ENCODE peak calls at places on chromosomes 12 and 14, in nine cellular contexts. One of them, this sample, is unnamed.

GRCh38 chr14:64266206-64266605 is 28.0 kb downstream of the ESR2 start:
- DNase-seq in GM23338: no peak
- DNase-seq in HCT116: no peak
- DNase-seq in suprapubic skin: no peak
- DNase-seq in HL-60: no peak
- DNase-seq in stomach: no peak
- DNase-seq in HepG2: no peak
- DNase-seq in endothelial cell of umbilical vein: peak; percentile 10
- DNase-seq in upper lobe of left lung: no peak
- DNase-seq in this sample: no peak

GRCh38 chr14:21868442-21869046 is 194.9 kb upstream of the OR4E1 start:
- DNase-seq in GM23338: peak; percentile 88
- DNase-seq in HCT116: peak; percentile 48
- DNase-seq in suprapubic skin: no peak
- DNase-seq in HL-60: no peak
- DNase-seq in stomach: peak; percentile 73
- DNase-seq in HepG2: peak; percentile 68
- DNase-seq in endothelial cell of umbilical vein: peak; percentile 90
- DNase-seq in upper lobe of left lung: no peak
- DNase-seq in this sample: peak; percentile 26

GRCh38 chr12:128056299-128056885 is 210.6 kb upstream of the TMEM132C start:
- DNase-seq in GM23338: peak; percentile 15
- DNase-seq in HCT116: no peak
- DNase-seq in suprapubic skin: peak; percentile 43
- DNase-seq in HL-60: no peak
- DNase-seq in stomach: no peak
- DNase-seq in HepG2: no peak
- DNase-seq in endothelial cell of umbilical vein: no peak
- DNase-seq in upper lobe of left lung: no peak
- DNase-seq in this sample: no peak

GRCh38 chr14:90820958-90821357 is 4.7 kb upstream of the TTC7B start:
- DNase-seq in GM23338: no peak
- DNase-seq in HCT116: no peak
- DNase-seq in suprapubic skin: no peak
- DNase-seq in HL-60: peak; percentile 21
- DNase-seq in stomach: peak; percentile 43
- DNase-seq in HepG2: no peak
- DNase-seq in endothelial cell of umbilical vein: no peak
- DNase-seq in upper lobe of left lung: peak; percentile 84
- DNase-seq in this sample: no peak

GRCh38 chr12:8828514-8829127 is 6.2 kb downstream of the A2ML1 start:
- DNase-seq in GM23338: no peak
- DNase-seq in HCT116: no peak
- DNase-seq in suprapubic skin: no peak
- DNase-seq in HL-60: no peak
- DNase-seq in stomach: no peak
- DNase-seq in HepG2: no peak
- DNase-seq in endothelial cell of umbilical vein: no peak
- DNase-seq in upper lobe of left lung: no peak
- DNase-seq in this sample: no peak

GRCh38 chr14:85572845-85573244 is 42.9 kb downstream of the FLRT2 start:
- DNase-seq in GM23338: no peak
- DNase-seq in HCT116: no peak
- DNase-seq in suprapubic skin: no peak
- DNase-seq in HL-60: no peak
- DNase-seq in stomach: no peak
- DNase-seq in HepG2: no peak
- DNase-seq in endothelial cell of umbilical vein: peak; percentile 70
- DNase-seq in upper lobe of left lung: no peak
- DNase-seq in this sample: no peak

GRCh38 chr12:70637286-70637685 is at the start of gene PTPRB:
- DNase-seq in GM23338: no peak
- DNase-seq in HCT116: no peak
- DNase-seq in suprapubic skin: no peak
- DNase-seq in HL-60: no peak
- DNase-seq in stomach: no peak
- DNase-seq in HepG2: no peak
- DNase-seq in endothelial cell of umbilical vein: peak; percentile 85
- DNase-seq in upper lobe of left lung: no peak
- DNase-seq in this sample: no peak

GRCh38 chr14:88363624-88364023 is 21.8 kb upstream of the SPATA7 start:
- DNase-seq in GM23338: peak; percentile 2
- DNase-seq in HCT116: no peak
- DNase-seq in suprapubic skin: no peak
- DNase-seq in HL-60: no peak
- DNase-seq in stomach: no peak
- DNase-seq in HepG2: no peak
- DNase-seq in endothelial cell of umbilical vein: no peak
- DNase-seq in upper lobe of left lung: no peak
- DNase-seq in this sample: no peak

GRCh38 chr12:27347779-27348178 is 15.1 kb downstream of the BMAL2 start:
- DNase-seq in GM23338: no peak
- DNase-seq in HCT116: no peak
- DNase-seq in suprapubic skin: no peak
- DNase-seq in HL-60: no peak
- DNase-seq in stomach: no peak
- DNase-seq in HepG2: no peak
- DNase-seq in endothelial cell of umbilical vein: no peak
- DNase-seq in upper lobe of left lung: no peak
- DNase-seq in this sample: no peak

GRCh38 chr12:110245278-110245868 is 35.7 kb upstream of the ATP2A2 start:
- DNase-seq in GM23338: peak; percentile 73
- DNase-seq in HCT116: no peak
- DNase-seq in suprapubic skin: no peak
- DNase-seq in HL-60: no peak
- DNase-seq in stomach: peak; percentile 72
- DNase-seq in HepG2: peak; percentile 29
- DNase-seq in endothelial cell of umbilical vein: peak; percentile 20
- DNase-seq in upper lobe of left lung: no peak
- DNase-seq in this sample: no peak

GRCh38 chr12:2667716-2668440 is 126.9 kb upstream of the FKBP4 start:
- DNase-seq in GM23338: no peak
- DNase-seq in HCT116: no peak
- DNase-seq in suprapubic skin: peak; percentile 59
- DNase-seq in HL-60: no peak
- DNase-seq in stomach: no peak
- DNase-seq in HepG2: no peak
- DNase-seq in endothelial cell of umbilical vein: no peak
- DNase-seq in upper lobe of left lung: no peak
- DNase-seq in this sample: no peak

GRCh38 chr12:50192908-50193307 is 25.7 kb upstream of the CERS5 start:
- DNase-seq in GM23338: no peak
- DNase-seq in HCT116: no peak
- DNase-seq in suprapubic skin: no peak
- DNase-seq in HL-60: no peak
- DNase-seq in stomach: no peak
- DNase-seq in HepG2: no peak
- DNase-seq in endothelial cell of umbilical vein: peak; percentile 78
- DNase-seq in upper lobe of left lung: no peak
- DNase-seq in this sample: no peak

GRCh38 chr12:26031814-26032213 is 73.3 kb downstream of the RASSF8 start:
- DNase-seq in GM23338: no peak
- DNase-seq in HCT116: no peak
- DNase-seq in suprapubic skin: no peak
- DNase-seq in HL-60: no peak
- DNase-seq in stomach: no peak
- DNase-seq in HepG2: no peak
- DNase-seq in endothelial cell of umbilical vein: no peak
- DNase-seq in upper lobe of left lung: no peak
- DNase-seq in this sample: no peak

DNA sequence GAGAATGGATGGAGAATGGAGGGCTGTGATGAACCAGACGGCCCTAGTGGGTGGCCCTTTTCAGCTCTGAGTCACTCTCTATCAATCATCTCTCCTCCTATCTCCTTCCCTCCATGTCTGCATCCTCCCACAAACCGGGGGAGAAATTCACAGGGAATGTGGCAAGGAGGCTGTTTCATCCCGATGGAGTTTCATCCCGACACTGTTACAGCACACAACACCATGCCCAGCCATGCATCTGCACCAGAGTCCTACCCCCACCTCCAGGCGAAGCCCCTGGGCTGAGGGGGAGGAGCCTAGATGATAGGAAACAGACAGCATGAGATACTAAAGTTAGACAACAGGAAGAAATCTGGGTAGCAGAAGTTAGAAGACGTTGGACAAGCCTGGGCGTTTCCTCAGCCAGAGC is 20.8 kb downstream of the SLC8B1 start:
- DNase-seq in GM23338: no peak
- DNase-seq in HCT116: no peak
- DNase-seq in suprapubic skin: no peak
- DNase-seq in HL-60: no peak
- DNase-seq in stomach: no peak
- DNase-seq in HepG2: no peak
- DNase-seq in endothelial cell of umbilical vein: no peak
- DNase-seq in upper lobe of left lung: no peak
- DNase-seq in this sample: no peak
- H3K27ac ChIP-seq in GM23338: no peak overlapping the region
- H3K27ac ChIP-seq in HCT116: no peak overlapping the region
- H3K27ac ChIP-seq in suprapubic skin: no peak overlapping the region
- H3K27ac ChIP-seq in HL-60: no peak overlapping the region
- H3K27ac ChIP-seq in stomach: no peak overlapping the region
- H3K27ac ChIP-seq in HepG2: no peak overlapping the region
- H3K27ac ChIP-seq in endothelial cell of umbilical vein: no peak overlapping the region
- H3K27ac ChIP-seq in upper lobe of left lung: no peak overlapping the region
- H3K27ac ChIP-seq in this sample: no peak overlapping the region

DNA sequence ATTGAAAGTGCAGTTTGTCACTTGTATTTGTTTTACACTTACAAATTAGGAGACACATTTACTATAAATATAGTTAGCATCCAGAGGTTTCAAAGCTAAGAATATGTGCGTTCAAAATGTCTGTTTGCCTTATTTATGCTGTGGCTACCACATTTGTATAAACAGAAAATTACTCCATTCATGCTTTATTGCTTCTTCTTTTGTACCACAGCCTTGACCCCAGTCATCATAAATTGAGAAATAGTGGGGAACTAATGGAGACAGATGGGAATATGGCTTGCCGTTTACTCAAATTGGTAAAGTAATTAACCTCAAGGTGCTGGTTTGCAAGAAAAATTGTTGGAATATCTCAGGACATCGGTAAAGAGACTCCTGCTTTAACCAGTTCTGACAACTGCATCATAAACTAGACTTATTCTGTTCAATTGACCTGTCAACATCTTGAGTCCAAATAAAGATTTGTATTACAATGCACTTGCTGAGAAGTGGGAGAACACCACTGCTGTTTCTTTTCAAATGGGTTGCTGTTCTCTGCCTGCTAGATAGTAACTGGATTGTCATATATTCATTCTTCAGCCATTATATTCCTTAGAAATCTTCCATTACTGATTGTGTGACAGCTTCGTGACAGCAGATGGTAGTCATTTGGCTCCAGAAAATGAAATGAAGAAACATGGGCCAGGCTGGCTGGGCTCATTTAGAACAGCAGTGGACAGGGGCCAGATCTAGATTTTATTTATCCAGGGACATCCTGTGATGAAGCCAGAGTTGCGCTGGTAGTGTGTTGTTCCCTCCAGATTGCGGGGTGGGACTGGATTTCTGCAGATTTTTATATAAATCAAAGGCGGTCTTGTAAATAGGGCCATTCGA is 354.4 kb downstream of the EGLN3 start:
- DNase-seq in GM23338: no peak
- DNase-seq in HCT116: no peak
- DNase-seq in suprapubic skin: no peak
- DNase-seq in HL-60: no peak
- DNase-seq in stomach: no peak
- DNase-seq in HepG2: no peak
- DNase-seq in endothelial cell of umbilical vein: peak; percentile 42
- DNase-seq in upper lobe of left lung: no peak
- DNase-seq in this sample: no peak
- TF ChIP-seq POLR2AphosphoS5 in GM23338: no peak
- TF ChIP-seq POLR2AphosphoS5 in HCT116: no peak
- TF ChIP-seq POLR2AphosphoS5 in suprapubic skin: no peak
- TF ChIP-seq POLR2AphosphoS5 in HL-60: no peak
- TF ChIP-seq POLR2AphosphoS5 in stomach: no peak
- TF ChIP-seq POLR2AphosphoS5 in HepG2: no peak
- TF ChIP-seq POLR2AphosphoS5 in endothelial cell of umbilical vein: no peak
- TF ChIP-seq POLR2AphosphoS5 in upper lobe of left lung: no peak
- TF ChIP-seq POLR2AphosphoS5 in this sample: no peak

DNA sequence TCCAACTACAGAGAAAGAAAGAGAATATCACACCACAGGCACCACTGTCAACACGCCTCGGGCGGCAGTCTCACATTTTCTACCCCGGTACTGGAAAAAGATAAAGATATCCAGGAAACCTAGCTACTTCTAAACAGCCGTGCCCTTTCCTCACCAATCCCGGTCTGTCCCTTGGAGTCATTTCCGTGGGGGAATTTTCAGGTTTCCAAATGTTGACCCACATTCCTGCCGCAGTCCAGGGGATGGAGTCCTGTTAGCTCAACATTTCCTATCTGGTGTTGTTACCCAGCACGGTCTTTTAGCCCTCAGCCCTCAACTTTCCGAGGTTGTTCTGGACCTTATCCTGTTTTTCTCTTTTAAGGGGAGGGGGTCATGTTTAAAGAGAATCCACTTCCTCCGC is 4.7 kb downstream of the SSH1 start:
- DNase-seq in GM23338: no peak
- DNase-seq in HCT116: no peak
- DNase-seq in suprapubic skin: peak; percentile 28
- DNase-seq in HL-60: no peak
- DNase-seq in stomach: no peak
- DNase-seq in HepG2: no peak
- DNase-seq in endothelial cell of umbilical vein: peak; percentile 99
- DNase-seq in upper lobe of left lung: no peak
- DNase-seq in this sample: no peak
- H3K27ac ChIP-seq in GM23338: peak overlapping the region; percentile 30
- H3K27ac ChIP-seq in HCT116: peak overlapping the region; percentile 92
- H3K27ac ChIP-seq in suprapubic skin: no peak overlapping the region
- H3K27ac ChIP-seq in HL-60: no peak overlapping the region
- H3K27ac ChIP-seq in stomach: peak overlapping the region; percentile 89
- H3K27ac ChIP-seq in HepG2: no peak overlapping the region
- H3K27ac ChIP-seq in endothelial cell of umbilical vein: peak overlapping the region; percentile 98
- H3K27ac ChIP-seq in upper lobe of left lung: peak overlapping the region; percentile 93
- H3K27ac ChIP-seq in this sample: no peak overlapping the region

GRCh38 chr12:131844656-131845055 is 16.5 kb downstream of the MMP17 start:
- DNase-seq in GM23338: no peak
- DNase-seq in HCT116: no peak
- DNase-seq in suprapubic skin: no peak
- DNase-seq in HL-60: no peak
- DNase-seq in stomach: no peak
- DNase-seq in HepG2: no peak
- DNase-seq in endothelial cell of umbilical vein: no peak
- DNase-seq in upper lobe of left lung: peak; percentile 72
- DNase-seq in this sample: no peak

GRCh38 chr12:131848753-131849152 is 20.6 kb downstream of the MMP17 start:
- DNase-seq in GM23338: no peak
- DNase-seq in HCT116: no peak
- DNase-seq in suprapubic skin: no peak
- DNase-seq in HL-60: no peak
- DNase-seq in stomach: no peak
- DNase-seq in HepG2: no peak
- DNase-seq in endothelial cell of umbilical vein: no peak
- DNase-seq in upper lobe of left lung: no peak
- DNase-seq in this sample: no peak

GRCh38 chr12:131845121-131845520 is 16.9 kb downstream of the MMP17 start:
- DNase-seq in GM23338: no peak
- DNase-seq in HCT116: no peak
- DNase-seq in suprapubic skin: no peak
- DNase-seq in HL-60: no peak
- DNase-seq in stomach: no peak
- DNase-seq in HepG2: no peak
- DNase-seq in endothelial cell of umbilical vein: no peak
- DNase-seq in upper lobe of left lung: peak; percentile 77
- DNase-seq in this sample: no peak

GRCh38 chr12:131849700-131850553 is 21.7 kb downstream of the MMP17 start:
- DNase-seq in GM23338: no peak
- DNase-seq in HCT116: no peak
- DNase-seq in suprapubic skin: no peak
- DNase-seq in HL-60: no peak
- DNase-seq in stomach: no peak
- DNase-seq in HepG2: no peak
- DNase-seq in endothelial cell of umbilical vein: no peak
- DNase-seq in upper lobe of left lung: no peak
- DNase-seq in this sample: no peak

GRCh38 chr12:131847456-131847855 is 19.3 kb downstream of the MMP17 start:
- DNase-seq in GM23338: no peak
- DNase-seq in HCT116: no peak
- DNase-seq in suprapubic skin: no peak
- DNase-seq in HL-60: no peak
- DNase-seq in stomach: no peak
- DNase-seq in HepG2: no peak
- DNase-seq in endothelial cell of umbilical vein: no peak
- DNase-seq in upper lobe of left lung: no peak
- DNase-seq in this sample: no peak
- TF ChIP-seq POLR2AphosphoS5 in GM23338: no peak
- TF ChIP-seq POLR2AphosphoS5 in HCT116: no peak
- TF ChIP-seq POLR2AphosphoS5 in suprapubic skin: no peak
- TF ChIP-seq POLR2AphosphoS5 in HL-60: no peak
- TF ChIP-seq POLR2AphosphoS5 in stomach: no peak
- TF ChIP-seq POLR2AphosphoS5 in HepG2: no peak
- TF ChIP-seq POLR2AphosphoS5 in endothelial cell of umbilical vein: no peak
- TF ChIP-seq POLR2AphosphoS5 in upper lobe of left lung: no peak
- TF ChIP-seq POLR2AphosphoS5 in this sample: no peak

This sample was measured in prostate gland.